ENCODE peak calls at places on chromosomes 12 and 14, in seven cellular contexts. G, V, T, M, I, D and K are unnamed samples.

GRCh38 chr12:11718105-11718504 is 68.6 kb downstream of the ETV6 start:
- DNase-seq in G (no peak), V (no peak), T (no peak), M (no peak), I (no peak), D (no peak), K (no peak)

GRCh38 chr14:97878206-97878605 is 1081.0 kb downstream of the VRK1 start:
- DNase-seq in G (no peak), V (no peak), T (no peak), M (no peak), I (no peak), D (no peak), K (no peak)

GRCh38 chr12:262817-263216 is at the start of gene SLC6A13:
- DNase-seq in G (peak), V (peak), T (no peak), M (peak), I (no peak), D (no peak), K (no peak)

GRCh38 chr12:52942914-52943207 is 6.1 kb upstream of the KRT18 start:
- DNase-seq in G (peak), V (no peak), T (no peak), M (no peak), I (no peak), D (no peak), K (no peak)

GRCh38 chr12:89363582-89363981 is 11.3 kb upstream of the DUSP6 start:
- DNase-seq in G (no peak), V (no peak), T (no peak), M (no peak), I (no peak), D (no peak), K (no peak)

GRCh38 chr12:39671898-39672875 is 52.6 kb upstream of the ABCD2 start:
- DNase-seq in G (no peak), V (no peak), T (no peak), M (no peak), I (no peak), D (no peak), K (no peak)

GRCh38 chr12:132475304-132476037 is 14.5 kb upstream of the FBRSL1 start:
- DNase-seq in G (no peak), V (no peak), T (peak), M (no peak), I (no peak), D (no peak), K (no peak)

GRCh38 chr14:48504921-48505320 is 829.5 kb upstream of the MDGA2 start:
- DNase-seq in G (peak), V (no peak), T (no peak), M (no peak), I (no peak), D (no peak), K (no peak)

GRCh38 chr12:104722541-104723534 is 235.3 kb downstream of the SLC41A2 start:
- DNase-seq in G (peak), V (no peak), T (no peak), M (no peak), I (no peak), D (no peak), K (no peak)

GRCh38 chr12:70389678-70390077 is 23.6 kb downstream of the KCNMB4 start:
- DNase-seq in G (no peak), V (no peak), T (no peak), M (no peak), I (no peak), D (no peak), K (no peak)

GRCh38 chr12:113875681-113876080 is 90.4 kb downstream of the RBM19 start:
- DNase-seq in G (no peak), V (no peak), T (no peak), M (peak), I (no peak), D (no peak), K (no peak)

GRCh38 chr12:112458751-112459150 is 40.0 kb downstream of the PTPN11 start:
- DNase-seq in G (no peak), V (no peak), T (no peak), M (no peak), I (no peak), D (no peak), K (no peak)

GRCh38 chr14:33610121-33610520 is 340.8 kb downstream of the EGLN3 start:
- DNase-seq in G (no peak), V (no peak), T (no peak), M (no peak), I (no peak), D (no peak), K (no peak)

GRCh38 chr12:99495797-99496196 is 151.8 kb upstream of the GARIN6 start:
- DNase-seq in G (no peak), V (no peak), T (no peak), M (no peak), I (no peak), D (no peak), K (no peak)

GRCh38 chr14:89956294-89957009 is 725 bp downstream of the TDP1 start:
- DNase-seq in G (peak), V (peak), T (peak), M (peak), I (peak), D (no peak), K (peak)

GRCh38 chr12:53217930-53218307 is 10.9 kb upstream of the ITGB7 start:
- DNase-seq in G (no peak), V (no peak), T (no peak), M (no peak), I (no peak), D (no peak), K (no peak)

GRCh38 chr14:31232081-31232480 is 24.5 kb upstream of the HECTD1 start:
- DNase-seq in G (no peak), V (no peak), T (no peak), M (no peak), I (no peak), D (no peak), K (no peak)

GRCh38 chr14:54474232-54474793 is 14.5 kb downstream of the GMFB start:
- DNase-seq in G (no peak), V (no peak), T (no peak), M (peak), I (no peak), D (no peak), K (no peak)

GRCh38 chr12:81084848-81085350 is 7.0 kb downstream of the ACSS3 start:
- DNase-seq in G (no peak), V (no peak), T (no peak), M (peak), I (no peak), D (no peak), K (no peak)

GRCh38 chr14:68779761-68780323 is 13.0 kb downstream of the ZFP36L1 start:
- DNase-seq in G (no peak), V (peak), T (peak), M (peak), I (no peak), D (no peak), K (no peak)

GRCh38 chr14:100566586-100566985 is 20.6 kb downstream of the BEGAIN start:
- DNase-seq in G (no peak), V (no peak), T (no peak), M (no peak), I (no peak), D (no peak), K (no peak)

GRCh38 chr12:56387152-56387551 is 24.5 kb upstream of the APOF start:
- DNase-seq in G (no peak), V (no peak), T (no peak), M (peak), I (no peak), D (no peak), K (no peak)

GRCh38 chr12:11969437-11970154 is 101.1 kb upstream of the BCL2L14 start:
- DNase-seq in G (peak), V (no peak), T (no peak), M (no peak), I (no peak), D (no peak), K (no peak)

GRCh38 chr14:72644758-72645489 is 249.0 kb downstream of the DPF3 start:
- DNase-seq in G (no peak), V (no peak), T (no peak), M (no peak), I (no peak), D (no peak), K (no peak)
- TF ChIP-seq CTCF in G (no peak), V (no peak), T (no peak), M (peak), I (no peak), D (no peak), K (no peak)

GRCh38 chr12:23057571-23057970 is 432.6 kb downstream of the ETNK1 start:
- DNase-seq in G (no peak), V (no peak), T (no peak), M (no peak), I (no peak), D (no peak), K (no peak)

GRCh38 chr12:23049180-23049579 is 424.2 kb downstream of the ETNK1 start:
- DNase-seq in G (no peak), V (no peak), T (no peak), M (peak), I (no peak), D (no peak), K (no peak)

GRCh38 chr12:23060161-23060560 is 435.2 kb downstream of the ETNK1 start:
- DNase-seq in G (no peak), V (no peak), T (no peak), M (no peak), I (no peak), D (no peak), K (no peak)

GRCh38 chr12:23055004-23055403 is 430.0 kb downstream of the ETNK1 start:
- DNase-seq in G (peak), V (no peak), T (no peak), M (peak), I (peak), D (peak), K (peak)
- TF ChIP-seq CTCF in G (peak), V (peak), T (no peak), M (peak), I (peak), D (peak), K (peak)

DNA sequence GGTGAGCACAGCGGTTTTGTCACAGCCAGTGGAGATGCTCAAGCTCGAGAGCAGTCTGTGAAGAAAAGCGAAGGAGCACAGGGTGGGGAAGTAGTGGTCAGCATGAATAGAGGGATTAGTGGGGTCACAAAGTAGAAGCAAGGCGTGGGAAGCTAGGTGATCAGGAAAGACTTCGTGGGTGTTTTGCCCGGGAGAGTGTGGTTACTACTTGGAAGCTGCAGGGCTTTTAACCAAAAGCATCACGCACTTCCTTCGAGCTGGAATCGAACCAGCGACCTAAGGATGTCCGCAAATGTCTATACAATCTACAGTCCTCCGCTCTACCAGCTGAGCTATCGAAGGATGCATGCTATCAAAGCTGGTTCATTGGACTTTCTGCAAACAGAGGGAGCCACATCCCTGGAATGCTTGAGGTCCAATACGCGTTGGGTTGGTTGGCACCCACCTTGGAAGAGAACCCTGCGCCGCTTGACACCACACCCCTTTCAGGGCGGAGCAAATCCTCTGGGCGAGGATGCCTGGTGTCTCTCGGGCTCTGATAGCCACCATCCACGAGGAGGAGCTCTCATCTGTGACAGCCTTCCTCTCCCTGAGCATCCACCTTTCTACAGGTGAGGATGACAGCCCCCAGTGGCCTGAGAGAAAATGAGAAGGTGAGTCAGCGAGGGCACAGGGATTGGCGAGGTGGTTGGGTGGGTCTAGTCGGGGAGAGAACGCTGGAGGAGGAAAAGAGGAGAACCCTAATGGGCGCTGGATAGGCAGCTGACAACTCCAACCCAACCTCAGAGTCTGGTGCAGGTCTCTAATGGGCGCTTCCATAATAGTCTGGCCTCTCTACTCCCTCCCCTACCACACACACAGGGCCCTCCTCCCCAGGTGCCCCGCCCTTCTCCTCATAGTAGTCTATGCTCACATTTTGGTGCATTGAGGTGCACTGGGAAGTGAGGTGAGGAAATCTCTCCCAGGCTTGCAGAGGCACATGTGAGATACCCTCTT is 16.0 kb upstream of the OR6S1 start:
- DNase-seq in G (peak), V (no peak), T (no peak), M (no peak), I (peak), D (peak), K (no peak)
- TF ChIP-seq CTCF in G (peak), V (no peak), T (peak), M (no peak), I (no peak), D (peak), K (peak)

GRCh38 chr12:108644743-108645120 is 11.0 kb upstream of the SELPLG start:
- DNase-seq in G (no peak), V (no peak), T (no peak), M (no peak), I (no peak), D (no peak), K (no peak)
- TF ChIP-seq CTCF in G (no peak), V (no peak), T (no peak), M (no peak), I (no peak), D (no peak), K (no peak)

GRCh38 chr12:108374596-108375320 is 35.6 kb upstream of the CMKLR1 start:
- DNase-seq in G (no peak), V (no peak), T (no peak), M (no peak), I (no peak), D (no peak), K (no peak)

GRCh38 chr12:108371801-108372344 is 32.8 kb upstream of the CMKLR1 start:
- DNase-seq in G (no peak), V (peak), T (no peak), M (peak), I (no peak), D (no peak), K (no peak)

GRCh38 chr12:108369736-108370396 is 30.8 kb upstream of the CMKLR1 start:
- DNase-seq in G (no peak), V (no peak), T (no peak), M (no peak), I (no peak), D (no peak), K (no peak)

GRCh38 chr12:108375986-108376663 is 37.0 kb upstream of the CMKLR1 start:
- DNase-seq in G (no peak), V (no peak), T (no peak), M (peak), I (no peak), D (no peak), K (no peak)

GRCh38 chr12:108373111-108373510 is 34.0 kb upstream of the CMKLR1 start:
- DNase-seq in G (peak), V (no peak), T (no peak), M (no peak), I (no peak), D (no peak), K (no peak)
- TF ChIP-seq CTCF in G (peak), V (peak), T (no peak), M (peak), I (peak), D (peak), K (no peak)

GRCh38 chr12:126667340-126667739 is 1599.6 kb upstream of the TMEM132C start:
- DNase-seq in G (no peak), V (peak), T (no peak), M (peak), I (no peak), D (no peak), K (no peak)

GRCh38 chr12:126668538-126668937 is 1598.4 kb upstream of the TMEM132C start:
- DNase-seq in G (no peak), V (peak), T (no peak), M (peak), I (no peak), D (no peak), K (no peak)

GRCh38 chr12:126668961-126669360 is 1598.0 kb upstream of the TMEM132C start:
- DNase-seq in G (no peak), V (no peak), T (no peak), M (peak), I (no peak), D (no peak), K (no peak)

DNA sequence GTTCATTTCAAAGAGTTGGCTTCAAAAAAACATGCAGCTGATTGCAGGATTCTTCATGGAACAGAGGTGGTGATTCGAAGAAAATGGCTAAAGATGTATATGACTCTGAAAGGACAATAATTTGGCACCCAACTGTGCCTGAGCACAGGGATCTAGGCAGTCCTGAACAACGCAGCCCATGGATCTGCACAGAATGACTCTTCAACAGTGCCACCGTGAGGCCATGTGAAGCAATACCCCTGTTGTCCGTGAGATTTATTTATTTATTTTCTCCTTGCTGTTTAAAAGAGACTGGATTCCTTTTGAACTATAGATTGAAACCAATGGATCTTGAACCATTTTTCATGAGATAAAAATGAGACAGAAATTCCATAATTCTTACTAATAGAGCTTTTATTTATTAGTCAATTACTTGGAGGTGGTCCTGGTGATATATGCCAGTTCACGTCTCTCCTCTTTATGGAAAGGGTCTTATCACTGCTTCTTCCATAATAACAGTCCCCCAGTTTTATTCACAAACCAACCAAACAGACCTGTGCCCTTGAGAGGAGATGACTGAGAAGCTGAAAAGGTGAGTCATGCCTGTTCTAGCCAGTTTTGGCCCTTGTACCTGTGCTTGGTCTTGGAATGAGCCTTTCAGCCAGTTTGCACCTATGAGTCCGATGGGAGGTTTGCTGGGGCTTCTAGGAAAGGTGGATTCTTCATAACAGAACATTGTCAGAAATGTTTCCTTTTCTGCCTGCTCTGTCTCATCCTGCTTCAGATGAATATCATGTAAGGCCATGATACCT is 1598.3 kb downstream of the AACS start:
- DNase-seq in G (peak), V (no peak), T (no peak), M (no peak), I (no peak), D (peak), K (no peak)
- TF ChIP-seq CTCF in G (peak), V (peak), T (no peak), M (no peak), I (no peak), D (peak), K (peak)

DNA sequence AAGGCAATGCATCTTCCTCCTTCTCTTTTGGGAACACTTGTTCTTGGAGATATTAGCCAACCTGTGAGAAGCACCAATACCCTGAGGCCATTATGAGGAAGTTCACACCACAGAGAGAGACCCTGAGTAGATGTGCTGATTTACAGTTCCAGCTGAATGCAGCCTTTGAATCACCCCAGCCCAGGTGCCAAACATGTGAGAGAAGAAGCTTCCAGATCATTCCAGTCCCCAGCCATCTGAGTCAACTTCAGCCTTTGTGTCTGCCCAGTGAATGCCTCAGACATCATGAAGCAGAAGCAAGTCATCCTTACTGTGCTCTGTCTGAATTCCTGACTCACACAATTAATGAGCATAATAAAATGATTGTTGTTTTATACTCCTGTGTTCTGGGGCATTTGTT is 25.1 kb downstream of the C12orf42 start:
- DNase-seq in G (no peak), V (no peak), T (no peak), M (peak), I (no peak), D (no peak), K (no peak)
- TF ChIP-seq CTCF in G (no peak), V (no peak), T (no peak), M (no peak), I (no peak), D (no peak), K (no peak)

GRCh38 chr12:96241484-96242256 is 47.5 kb downstream of the ELK3 start:
- DNase-seq in G (no peak), V (no peak), T (peak), M (peak), I (no peak), D (no peak), K (no peak)

GRCh38 chr12:96240656-96241055 is 46.5 kb downstream of the ELK3 start:
- DNase-seq in G (no peak), V (no peak), T (no peak), M (peak), I (no peak), D (no peak), K (no peak)

GRCh38 chr12:96238336-96239031 is 44.3 kb downstream of the ELK3 start:
- DNase-seq in G (no peak), V (no peak), T (no peak), M (no peak), I (no peak), D (no peak), K (no peak)

GRCh38 chr12:96240251-96240650 is 46.1 kb downstream of the ELK3 start:
- DNase-seq in G (no peak), V (no peak), T (no peak), M (no peak), I (no peak), D (no peak), K (no peak)

GRCh38 chr12:96239711-96240234 is 45.6 kb downstream of the ELK3 start:
- DNase-seq in G (no peak), V (no peak), T (no peak), M (no peak), I (no peak), D (no peak), K (no peak)
- TF ChIP-seq CTCF in G (no peak), V (no peak), T (no peak), M (no peak), I (no peak), D (no peak), K (no peak)

GRCh38 chr14:34906287-34906686 is 31.1 kb upstream of the BAZ1A start:
- DNase-seq in G (no peak), V (no peak), T (no peak), M (no peak), I (no peak), D (no peak), K (no peak)
- TF ChIP-seq CTCF in G (no peak), V (no peak), T (no peak), M (no peak), I (no peak), D (no peak), K (no peak)